ENCODE peak calls at places on chromosomes 4 and X, in four cellular contexts. N, E, O and G are unnamed samples.

GRCh38 chr4:10085386-10085785 is 31.2 kb downstream of the WDR1 start:
- DNase-seq in N (no peak), E (no peak), O (peak), G (no peak)

GRCh38 chr4:72442715-72443114 is 126.3 kb downstream of the ADAMTS3 start:
- DNase-seq in N (no peak), E (peak), O (no peak), G (no peak)

GRCh38 chr4:123843137-123843536 is 446.5 kb downstream of the SPRY1 start:
- DNase-seq in N (no peak), E (no peak), O (no peak), G (no peak)

GRCh38 chrX:45758319-45758718 is 557.6 kb upstream of the DIPK2B start:
- DNase-seq in N (no peak), E (peak), O (no peak), G (peak)

GRCh38 chr4:158656439-158656838 is 15.2 kb downstream of the C4orf46 start:
- DNase-seq in N (no peak), E (no peak), O (no peak), G (no peak)

GRCh38 chr4:140156529-140157171 is 2.7 kb upstream of the MAML3 start:
- DNase-seq in N (no peak), E (no peak), O (no peak), G (no peak)

GRCh38 chr4:47373729-47374128 is 89.8 kb downstream of the COMMD8 start:
- DNase-seq in N (no peak), E (no peak), O (no peak), G (no peak)

GRCh38 chr4:162498168-162498567 is 334.4 kb upstream of the FSTL5 start:
- DNase-seq in N (no peak), E (no peak), O (no peak), G (peak)

GRCh38 chrX:70174754-70175153 is 2.5 kb upstream of the DGAT2L6 start:
- DNase-seq in N (no peak), E (peak), O (no peak), G (no peak)